ENCODE peak calls at places on chromosomes 5 and 9, in four cellular contexts. L is GM12878, Y is WTC11, X is HepG2. H is an unnamed sample.
A peak's percentile ranks its signal among the peaks of the same experiment; 100 is the strongest.

GRCh38 chr9:137439158-137439714 is 1.9 kb downstream of the ENTPD8 start:
- DNase-seq in L (no peak), Y (no peak), X (no peak), H (no peak)

GRCh38 chr9:81370096-81370495 is 319.3 kb downstream of the TLE1 start:
- DNase-seq in L (no peak), Y (no peak), X (no peak), H (no peak)

GRCh38 chr5:103808464-103809106 is 246.0 kb upstream of the NUDT12 start:
- DNase-seq in L (no peak), Y (peak; percentile 28), X (peak; percentile 34), H (peak; percentile 36)

GRCh38 chr5:174510771-174511453 is 213.5 kb upstream of the MSX2 start:
- DNase-seq in L (no peak), Y (no peak), X (no peak), H (no peak)

GRCh38 chr5:65924366-65925093 is 1.8 kb upstream of the ERBIN start:
- DNase-seq in L (no peak), Y (no peak), X (peak; percentile 12), H (peak; percentile 38)

GRCh38 chr5:67337751-67338150 is 141.2 kb upstream of the CD180 start:
- DNase-seq in L (no peak), Y (no peak), X (no peak), H (no peak)

GRCh38 chr9:131013015-131013755 is 4.2 kb downstream of the LAMC3 start:
- DNase-seq in L (no peak), Y (no peak), X (no peak), H (peak; percentile 62)

GRCh38 chr9:136792321-136793062 is 1.3 kb downstream of the TMEM141 start:
- DNase-seq in L (no peak), Y (no peak), X (no peak), H (no peak)

GRCh38 chr5:77046416-77047073 is 16.3 kb downstream of the AGGF1 start:
- DNase-seq in L (no peak), Y (no peak), X (no peak), H (no peak)

GRCh38 chr9:114229236-114229635 is 73.9 kb downstream of the COL27A1 start:
- DNase-seq in L (no peak), Y (no peak), X (no peak), H (no peak)

GRCh38 chr9:70043285-70043684 is 363 bp upstream of the MAMDC2 start:
- DNase-seq in L (no peak), Y (peak; percentile 50), X (no peak), H (no peak)

GRCh38 chr5:66981705-66982387 is 214.8 kb downstream of the CD180 start:
- DNase-seq in L (no peak), Y (no peak), X (no peak), H (no peak)

GRCh38 chr9:2125909-2126308 is 110.8 kb downstream of the SMARCA2 start:
- DNase-seq in L (peak; percentile 13), Y (no peak), X (no peak), H (no peak)

GRCh38 chr5:97844797-97845196 is 661.8 kb upstream of the RIOK2 start:
- DNase-seq in L (no peak), Y (peak; percentile 57), X (no peak), H (no peak)

GRCh38 chr9:126933334-126933980 is 18.9 kb downstream of the RALGPS1 start:
- DNase-seq in L (no peak), Y (no peak), X (no peak), H (peak; percentile 29)

GRCh38 chr9:126934441-126934840 is 19.9 kb downstream of the RALGPS1 start:
- DNase-seq in L (no peak), Y (no peak), X (no peak), H (no peak)

GRCh38 chr9:126937444-126937843 is 22.9 kb downstream of the RALGPS1 start:
- DNase-seq in L (no peak), Y (no peak), X (no peak), H (no peak)

GRCh38 chr9:126938332-126938731 is 23.8 kb downstream of the RALGPS1 start:
- DNase-seq in L (no peak), Y (no peak), X (no peak), H (no peak)

GRCh38 chr9:126935630-126936029 is 21.0 kb downstream of the RALGPS1 start:
- DNase-seq in L (no peak), Y (no peak), X (no peak), H (no peak)
- TF ChIP-seq TCF7 in L (no peak), Y (no peak), X (no peak), H (no peak)

DNA sequence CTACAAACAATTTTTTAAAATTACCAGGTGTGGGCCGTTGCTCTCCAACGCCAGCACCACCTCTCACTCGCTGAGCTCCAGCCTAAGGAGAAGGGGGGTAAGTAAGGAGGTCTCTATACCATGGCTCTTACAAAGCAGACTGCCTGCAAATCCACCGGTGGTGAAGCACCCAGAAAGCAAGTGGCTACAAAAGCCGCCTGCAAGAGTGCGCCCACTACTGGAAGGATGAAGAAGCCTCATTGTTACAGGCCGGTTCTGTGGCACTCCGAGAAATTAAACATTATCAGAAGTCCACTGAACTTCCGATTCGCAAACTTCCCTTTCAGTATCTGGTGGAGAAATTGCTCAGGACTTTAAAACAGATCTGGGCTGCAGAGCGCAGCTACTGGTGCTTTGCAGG is 46.0 kb downstream of the CDO1 start:
- DNase-seq in L (no peak), Y (peak; percentile 72), X (peak; percentile 31), H (peak; percentile 38)
- TF ChIP-seq CTCF in L (peak; percentile 56), Y (peak; percentile 46), X (peak; percentile 48), H (peak; percentile 72)

GRCh38 chr9:14768561-14769234 is 46.2 kb upstream of the CER1 start:
- DNase-seq in L (no peak), Y (peak; percentile 18), X (peak; percentile 34), H (peak; percentile 15)

GRCh38 chr9:14766299-14766698 is 43.8 kb upstream of the CER1 start:
- DNase-seq in L (no peak), Y (no peak), X (no peak), H (no peak)

GRCh38 chr9:14775917-14776316 is 53.4 kb upstream of the CER1 start:
- DNase-seq in L (no peak), Y (no peak), X (no peak), H (no peak)

GRCh38 chr9:14769235-14769580 is 46.7 kb upstream of the CER1 start:
- DNase-seq in L (no peak), Y (peak; percentile 18), X (no peak), H (peak; percentile 5)

GRCh38 chr9:14770592-14770991 is 48.1 kb upstream of the CER1 start:
- DNase-seq in L (no peak), Y (no peak), X (no peak), H (no peak)
- TF ChIP-seq TCF7 in L (no peak), Y (no peak), X (no peak), H (no peak)

GRCh38 chr5:138748630-138749081 is 4.6 kb upstream of the CTNNA1 start:
- DNase-seq in L (no peak), Y (no peak), X (no peak), H (no peak)

GRCh38 chr5:138739938-138740337 is 13.3 kb upstream of the CTNNA1 start:
- DNase-seq in L (no peak), Y (no peak), X (no peak), H (no peak)

GRCh38 chr5:138743506-138743905 is 9.7 kb upstream of the CTNNA1 start:
- DNase-seq in L (no peak), Y (peak; percentile 34), X (no peak), H (no peak)

GRCh38 chr5:138745268-138745667 is 8.0 kb upstream of the CTNNA1 start:
- DNase-seq in L (no peak), Y (no peak), X (no peak), H (no peak)
- TF ChIP-seq CTCF in L (no peak), Y (no peak), X (no peak), H (no peak)

GRCh38 chr5:176578391-176578808 is 29.3 kb downstream of the CDHR2 start:
- DNase-seq in L (no peak), Y (peak; percentile 90), X (peak; percentile 45), H (peak; percentile 84)
- TF ChIP-seq TCF7 in L (no peak), Y (no peak), X (no peak), H (no peak)

H was measured in K562.